ENCODE peak calls at places on chromosomes 2 and 18, in four cellular contexts. One of them, this sample, is unnamed.
A peak's percentile ranks its signal among the peaks of the same experiment; 100 is the strongest.

GRCh38 chr2:236763821-236764220 is 194.2 kb downstream of the ACKR3 start:
- DNase-seq in progenitor cell of endocrine pancreas: no peak
- DNase-seq in ovary: no peak
- DNase-seq in uterus: no peak
- DNase-seq in this sample: no peak

GRCh38 chr2:32865399-32866068 is 81.2 kb upstream of the LTBP1 start:
- DNase-seq in progenitor cell of endocrine pancreas: no peak
- DNase-seq in ovary: no peak
- DNase-seq in uterus: no peak
- DNase-seq in this sample: peak; percentile 17

GRCh38 chr2:176324862-176325261 is 55.6 kb downstream of the MTX2 start:
- DNase-seq in progenitor cell of endocrine pancreas: no peak
- DNase-seq in ovary: no peak
- DNase-seq in uterus: no peak
- DNase-seq in this sample: no peak

GRCh38 chr2:190432567-190433231 is 24.5 kb downstream of the MFSD6 start:
- DNase-seq in progenitor cell of endocrine pancreas: no peak
- DNase-seq in ovary: no peak
- DNase-seq in uterus: no peak
- DNase-seq in this sample: no peak

GRCh38 chr2:101714098-101714497 is 16.6 kb downstream of the MAP4K4 start:
- DNase-seq in progenitor cell of endocrine pancreas: no peak
- DNase-seq in ovary: no peak
- DNase-seq in uterus: no peak
- DNase-seq in this sample: no peak

GRCh38 chr2:40372278-40372580 is 79.7 kb downstream of the SLC8A1 start:
- DNase-seq in progenitor cell of endocrine pancreas: no peak
- DNase-seq in ovary: no peak
- DNase-seq in uterus: no peak
- DNase-seq in this sample: no peak

GRCh38 chr2:54577035-54577434 is 120.9 kb downstream of the SPTBN1 start:
- DNase-seq in progenitor cell of endocrine pancreas: no peak
- DNase-seq in ovary: peak; percentile 51
- DNase-seq in uterus: no peak
- DNase-seq in this sample: peak; percentile 67

GRCh38 chr2:134763164-134763710 is 44.4 kb upstream of the TMEM163 start:
- DNase-seq in progenitor cell of endocrine pancreas: no peak
- DNase-seq in ovary: no peak
- DNase-seq in uterus: no peak
- DNase-seq in this sample: no peak

GRCh38 chr2:56522605-56523089 is 338.9 kb downstream of the CCDC85A start:
- DNase-seq in progenitor cell of endocrine pancreas: no peak
- DNase-seq in ovary: no peak
- DNase-seq in uterus: no peak
- DNase-seq in this sample: peak; percentile 68

GRCh38 chr18:8375269-8375668 is 234.0 kb upstream of the RAB12 start:
- DNase-seq in progenitor cell of endocrine pancreas: no peak
- DNase-seq in ovary: no peak
- DNase-seq in uterus: no peak
- DNase-seq in this sample: no peak

GRCh38 chr18:79681484-79682387 is 2.1 kb downstream of the CTDP1 start:
- DNase-seq in progenitor cell of endocrine pancreas: no peak
- DNase-seq in ovary: no peak
- DNase-seq in uterus: no peak
- DNase-seq in this sample: no peak

GRCh38 chr18:25825066-25825465 is 265.3 kb downstream of the SS18 start:
- DNase-seq in progenitor cell of endocrine pancreas: no peak
- DNase-seq in ovary: no peak
- DNase-seq in uterus: no peak
- DNase-seq in this sample: no peak

GRCh38 chr2:17733650-17734049 is 20.0 kb downstream of the SMC6 start:
- DNase-seq in progenitor cell of endocrine pancreas: no peak
- DNase-seq in ovary: no peak
- DNase-seq in uterus: no peak
- DNase-seq in this sample: no peak

GRCh38 chr18:31979714-31980113 is 36.8 kb upstream of the TRAPPC8 start:
- DNase-seq in progenitor cell of endocrine pancreas: no peak
- DNase-seq in ovary: no peak
- DNase-seq in uterus: no peak
- DNase-seq in this sample: no peak

GRCh38 chr2:205685314-205686230 is 3.3 kb downstream of the NRP2 start:
- DNase-seq in progenitor cell of endocrine pancreas: peak; percentile 28
- DNase-seq in ovary: peak; percentile 53
- DNase-seq in uterus: no peak
- DNase-seq in this sample: peak; percentile 69

GRCh38 chr2:212364586-212364985 is 174.0 kb downstream of the ERBB4 start:
- DNase-seq in progenitor cell of endocrine pancreas: no peak
- DNase-seq in ovary: no peak
- DNase-seq in uterus: no peak
- DNase-seq in this sample: no peak

GRCh38 chr2:106085441-106085911 is 108.6 kb downstream of the UXS1 start:
- DNase-seq in progenitor cell of endocrine pancreas: no peak
- DNase-seq in ovary: no peak
- DNase-seq in uterus: no peak
- DNase-seq in this sample: peak; percentile 43

GRCh38 chr2:64273524-64274398 is 129.5 kb upstream of the PELI1 start:
- DNase-seq in progenitor cell of endocrine pancreas: no peak
- DNase-seq in ovary: peak; percentile 46
- DNase-seq in uterus: peak; percentile 78
- DNase-seq in this sample: peak; percentile 17

GRCh38 chr2:161426788-161427412 is 10.8 kb downstream of the TBR1 start:
- DNase-seq in progenitor cell of endocrine pancreas: no peak
- DNase-seq in ovary: no peak
- DNase-seq in uterus: no peak
- DNase-seq in this sample: no peak

GRCh38 chr2:100865819-100866462 is 46.0 kb downstream of the NPAS2 start:
- DNase-seq in progenitor cell of endocrine pancreas: no peak
- DNase-seq in ovary: no peak
- DNase-seq in uterus: no peak
- DNase-seq in this sample: no peak

GRCh38 chr18:79798999-79799370 is 1.2 kb downstream of the KCNG2 start:
- DNase-seq in progenitor cell of endocrine pancreas: no peak
- DNase-seq in ovary: no peak
- DNase-seq in uterus: no peak
- DNase-seq in this sample: no peak

GRCh38 chr2:62208082-62208757 is 12.3 kb downstream of the B3GNT2 start:
- DNase-seq in progenitor cell of endocrine pancreas: no peak
- DNase-seq in ovary: no peak
- DNase-seq in uterus: no peak
- DNase-seq in this sample: no peak

GRCh38 chr2:223054193-223054781 is 2.3 kb downstream of the KCNE4 start:
- DNase-seq in progenitor cell of endocrine pancreas: no peak
- DNase-seq in ovary: peak; percentile 70
- DNase-seq in uterus: peak; percentile 78
- DNase-seq in this sample: no peak

GRCh38 chr2:151337643-151338042 is 19.7 kb upstream of the TNFAIP6 start:
- DNase-seq in progenitor cell of endocrine pancreas: no peak
- DNase-seq in ovary: no peak
- DNase-seq in uterus: no peak
- DNase-seq in this sample: no peak

GRCh38 chr18:37987901-37988300 is 422.3 kb upstream of the CELF4 start:
- DNase-seq in progenitor cell of endocrine pancreas: no peak
- DNase-seq in ovary: no peak
- DNase-seq in uterus: no peak
- DNase-seq in this sample: no peak

GRCh38 chr18:64073956-64074355 is 74.9 kb downstream of the LINC00305 start:
- DNase-seq in progenitor cell of endocrine pancreas: no peak
- DNase-seq in ovary: no peak
- DNase-seq in uterus: no peak
- DNase-seq in this sample: no peak

GRCh38 chr2:50746526-50746925 is 285.4 kb downstream of the NRXN1 start:
- DNase-seq in progenitor cell of endocrine pancreas: peak; percentile 10
- DNase-seq in ovary: no peak
- DNase-seq in uterus: no peak
- DNase-seq in this sample: peak; percentile 35

GRCh38 chr2:150705357-150705756 is 217.9 kb upstream of the RND3 start:
- DNase-seq in progenitor cell of endocrine pancreas: no peak
- DNase-seq in ovary: no peak
- DNase-seq in uterus: no peak
- DNase-seq in this sample: no peak

GRCh38 chr2:238864207-238865014 is 16.5 kb downstream of the TWIST2 start:
- DNase-seq in progenitor cell of endocrine pancreas: peak; percentile 56
- DNase-seq in ovary: peak; percentile 94
- DNase-seq in uterus: peak; percentile 92
- DNase-seq in this sample: peak; percentile 89

GRCh38 chr2:3522851-3523481 is 3.6 kb upstream of the ADI1 start:
- DNase-seq in progenitor cell of endocrine pancreas: no peak
- DNase-seq in ovary: peak; percentile 55
- DNase-seq in uterus: peak; percentile 55
- DNase-seq in this sample: no peak

GRCh38 chr2:47658646-47659320 is 124.2 kb upstream of the MSH6 start:
- DNase-seq in progenitor cell of endocrine pancreas: no peak
- DNase-seq in ovary: no peak
- DNase-seq in uterus: no peak
- DNase-seq in this sample: no peak

DNA sequence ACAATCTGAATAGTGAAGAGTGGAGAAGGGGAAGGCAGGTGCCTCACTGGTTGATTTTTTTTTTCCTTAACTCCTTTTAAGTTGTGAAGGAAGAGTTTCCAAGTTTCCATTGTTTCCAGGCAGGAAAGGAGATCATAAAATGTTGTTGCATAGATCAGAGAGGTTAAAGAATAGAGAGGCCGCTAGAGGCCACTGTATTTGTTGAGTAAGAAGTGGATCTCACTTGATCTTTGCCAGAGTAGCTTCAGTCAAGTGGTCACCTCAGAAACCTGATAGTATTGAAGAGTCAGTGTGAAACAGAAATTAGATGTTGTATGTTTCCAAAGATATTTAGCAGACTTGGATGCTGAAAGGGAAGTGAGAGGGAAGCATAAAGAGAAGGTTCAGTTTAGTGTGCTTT is 17.6 kb downstream of the CTNNA2 start:
- DNase-seq in progenitor cell of endocrine pancreas: no peak
- DNase-seq in ovary: no peak
- DNase-seq in uterus: no peak
- DNase-seq in this sample: no peak
- TF ChIP-seq CTCF in progenitor cell of endocrine pancreas: peak; percentile 50
- TF ChIP-seq CTCF in ovary: no peak
- TF ChIP-seq CTCF in uterus: no peak
- TF ChIP-seq CTCF in this sample: no peak

DNA sequence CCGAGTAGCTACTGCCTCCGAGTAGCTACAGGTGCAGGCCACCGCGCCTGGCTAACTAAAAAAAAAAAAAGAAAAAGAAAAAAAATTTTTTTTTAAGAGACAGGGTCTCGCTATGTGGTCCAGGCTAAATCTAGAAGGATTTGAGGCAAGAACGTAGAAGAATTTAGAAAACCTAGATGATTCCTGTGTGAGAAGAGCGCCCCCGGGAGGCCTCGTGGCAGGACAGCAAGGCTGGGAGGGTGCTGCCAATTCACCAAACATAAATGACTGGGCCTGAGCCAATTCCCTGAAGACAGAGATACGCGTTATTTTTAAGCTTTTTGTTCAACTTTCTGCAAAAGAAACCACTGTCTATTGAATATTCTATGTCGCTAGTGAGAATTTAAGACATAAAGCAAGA is 90.1 kb upstream of the TGFA start:
- DNase-seq in progenitor cell of endocrine pancreas: no peak
- DNase-seq in ovary: no peak
- DNase-seq in uterus: no peak
- DNase-seq in this sample: peak; percentile 47
- TF ChIP-seq CTCF in progenitor cell of endocrine pancreas: peak; percentile 37
- TF ChIP-seq CTCF in ovary: no peak
- TF ChIP-seq CTCF in uterus: no peak
- TF ChIP-seq CTCF in this sample: no peak

DNA sequence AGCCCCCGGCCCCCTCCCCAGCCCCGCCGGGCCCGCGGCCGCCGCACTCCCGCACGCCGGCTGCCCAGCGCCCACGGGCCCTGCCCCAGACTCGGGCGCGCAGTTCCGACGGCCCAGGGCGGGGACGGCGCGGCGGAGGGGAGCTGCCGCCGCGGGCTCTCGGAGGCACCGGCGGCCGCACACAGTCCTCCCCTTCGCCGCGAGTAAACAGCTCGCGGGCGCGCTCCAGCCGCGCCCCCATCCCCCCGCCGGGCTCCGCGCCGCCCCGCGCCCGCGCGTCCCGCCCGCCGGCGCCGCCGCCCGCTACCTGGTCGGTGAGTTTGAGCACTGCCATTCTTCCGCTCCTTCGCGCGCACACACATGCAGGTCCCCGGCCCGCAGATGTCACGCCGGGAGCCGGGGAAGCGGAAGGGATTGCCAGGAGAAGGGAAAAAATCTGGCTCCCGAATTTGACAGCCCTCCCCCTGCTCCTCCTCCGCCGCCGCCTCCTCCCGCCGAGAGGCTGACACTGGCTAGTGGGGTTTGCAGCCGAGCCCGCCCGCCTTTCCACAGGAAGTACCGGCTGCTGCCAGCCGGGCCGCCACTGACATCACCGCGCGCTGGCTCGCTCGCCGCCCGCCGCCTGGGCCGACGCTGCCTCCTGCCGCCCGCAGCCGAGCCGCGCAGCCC is at the start of gene ANKRD44:
- DNase-seq in progenitor cell of endocrine pancreas: peak; percentile 67
- DNase-seq in ovary: peak; percentile 89
- DNase-seq in uterus: peak; percentile 88
- DNase-seq in this sample: peak; percentile 85
- TF ChIP-seq CTCF in progenitor cell of endocrine pancreas: peak; percentile 37
- TF ChIP-seq CTCF in ovary: peak; percentile 68
- TF ChIP-seq CTCF in uterus: peak; percentile 89
- TF ChIP-seq CTCF in this sample: peak; percentile 20

GRCh38 chr2:219404954-219405353 is 13.2 kb upstream of the DES start:
- DNase-seq in progenitor cell of endocrine pancreas: no peak
- DNase-seq in ovary: no peak
- DNase-seq in uterus: no peak
- DNase-seq in this sample: no peak
- TF ChIP-seq CTCF in progenitor cell of endocrine pancreas: no peak
- TF ChIP-seq CTCF in ovary: no peak
- TF ChIP-seq CTCF in uterus: no peak
- TF ChIP-seq CTCF in this sample: no peak

DNA sequence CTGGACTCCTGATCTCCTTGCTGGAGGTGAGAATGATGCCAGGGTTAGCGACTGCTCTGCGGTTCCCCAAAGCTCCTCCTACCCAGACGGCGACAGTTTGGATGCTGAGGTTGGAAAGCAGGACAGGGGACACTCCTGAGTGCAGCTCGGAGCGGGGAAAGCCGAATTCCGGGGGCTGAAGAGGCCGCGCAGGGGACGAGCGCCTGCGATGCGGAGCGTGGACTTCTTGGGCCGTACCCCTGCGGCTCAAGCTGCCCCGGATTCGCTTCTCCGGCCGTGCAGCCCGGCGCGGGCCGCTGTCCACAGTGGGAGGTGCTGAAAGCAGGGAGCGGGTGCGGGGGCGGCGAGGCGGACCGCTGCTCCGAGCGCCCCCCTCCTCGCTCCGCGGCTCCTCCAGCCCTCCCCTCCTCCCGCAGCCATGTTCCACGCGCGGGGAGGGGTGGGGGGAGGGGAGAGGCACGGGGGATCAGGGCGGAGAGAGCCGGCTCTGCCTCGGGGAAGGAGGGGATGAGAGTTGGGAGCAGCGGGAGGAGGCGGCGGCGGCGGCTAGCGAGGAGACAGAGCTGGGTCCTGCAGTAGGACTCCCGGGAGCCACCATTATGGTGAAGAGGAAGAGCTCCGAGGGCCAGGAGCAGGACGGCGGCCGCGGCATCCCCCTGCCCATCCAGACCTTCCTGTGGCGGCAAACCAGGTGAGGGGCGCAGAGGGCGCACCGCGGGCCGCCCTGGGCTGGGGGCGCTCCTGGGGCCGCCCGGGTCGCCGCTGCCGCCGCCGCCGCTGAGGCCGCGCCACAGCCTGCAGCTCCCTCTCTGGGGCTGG is at the start of gene UNC80:
- DNase-seq in progenitor cell of endocrine pancreas: peak; percentile 93
- DNase-seq in ovary: peak; percentile 52
- DNase-seq in uterus: peak; percentile 37
- DNase-seq in this sample: peak; percentile 80
- TF ChIP-seq CTCF in progenitor cell of endocrine pancreas: no peak
- TF ChIP-seq CTCF in ovary: no peak
- TF ChIP-seq CTCF in uterus: no peak
- TF ChIP-seq CTCF in this sample: no peak